ENCODE peak calls at places on chromosomes 6 and 20, in eight cellular contexts. O is NCI-H1092 treated with DMSO at 0.1 percent for 48 hours, N is epithelial cell of esophagus, A is endothelial cell of umbilical vein, F is T-cell, L is choroid plexus epithelial cell, Q is Daoy, B is anterior cingulate cortex. X is an unnamed sample.
A peak's percentile ranks its signal among the peaks of the same experiment; 100 is the strongest.

GRCh38 chr6:137920331-137920730 is 53.3 kb downstream of the TNFAIP3 start:
- DNase-seq in O (no peak), N (no peak), A (no peak), F (no peak), L (no peak), Q (no peak), B (no peak), X (no peak)

GRCh38 chr6:29627762-29628418 is 5.1 kb downstream of the GABBR1 start:
- DNase-seq in O (peak; percentile 31), N (peak; percentile 27), A (peak; percentile 80), F (peak; percentile 42), L (peak; percentile 92), Q (peak; percentile 88), B (peak; percentile 71), X (peak; percentile 53)

GRCh38 chr6:119449253-119450156 is 99.9 kb upstream of the MAN1A1 start:
- DNase-seq in O (no peak), N (no peak), A (no peak), F (no peak), L (no peak), Q (no peak), B (no peak), X (no peak)

GRCh38 chr20:59745716-59746115 is 141.4 kb downstream of the PHACTR3 start:
- DNase-seq in O (no peak), N (no peak), A (no peak), F (no peak), L (no peak), Q (no peak), B (no peak), X (no peak)

GRCh38 chr6:168527451-168528210 is 86.6 kb downstream of the SMOC2 start:
- DNase-seq in O (no peak), N (no peak), A (peak; percentile 86), F (no peak), L (peak; percentile 21), Q (peak; percentile 55), B (no peak), X (no peak)

GRCh38 chr6:43724354-43724753 is 36.8 kb upstream of the MRPS18A start:
- DNase-seq in O (no peak), N (no peak), A (no peak), F (no peak), L (no peak), Q (no peak), B (no peak), X (no peak)

GRCh38 chr20:12058201-12058600 is 140.5 kb downstream of the BTBD3 start:
- DNase-seq in O (no peak), N (no peak), A (no peak), F (no peak), L (no peak), Q (no peak), B (no peak), X (no peak)

GRCh38 chr6:33200234-33201146 is at the start of the genes RXRB and SLC39A7:
- DNase-seq in O (peak; percentile 93), N (peak; percentile 99), A (peak; percentile 100), F (peak; percentile 99), L (peak; percentile 100), Q (peak; percentile 100), B (peak; percentile 97), X (peak; percentile 99)

GRCh38 chr6:99425647-99426453 is 742 bp upstream of the PNISR start:
- DNase-seq in O (peak; percentile 92), N (peak; percentile 76), A (peak; percentile 83), F (peak; percentile 28), L (peak; percentile 87), Q (peak; percentile 88), B (peak; percentile 88), X (peak; percentile 67)

GRCh38 chr6:37877373-37878149 is 58.0 kb downstream of the ZFAND3 start:
- DNase-seq in O (no peak), N (no peak), A (no peak), F (no peak), L (peak; percentile 46), Q (no peak), B (no peak), X (no peak)

GRCh38 chr20:50034567-50035170 is 51.9 kb downstream of the SNAI1 start:
- DNase-seq in O (no peak), N (peak; percentile 62), A (peak; percentile 88), F (no peak), L (no peak), Q (peak; percentile 85), B (no peak), X (peak; percentile 40)

GRCh38 chr6:124755321-124755720 is 206.9 kb upstream of the RNF217 start:
- DNase-seq in O (no peak), N (no peak), A (no peak), F (no peak), L (no peak), Q (no peak), B (no peak), X (no peak)

GRCh38 chr6:151385177-151385576 is 6.2 kb downstream of the ZBTB2 start:
- DNase-seq in O (no peak), N (no peak), A (peak; percentile 53), F (no peak), L (no peak), Q (no peak), B (no peak), X (no peak)

GRCh38 chr6:7086488-7086887 is 21.3 kb upstream of the RREB1 start:
- DNase-seq in O (no peak), N (peak; percentile 7), A (peak; percentile 57), F (peak; percentile 13), L (peak; percentile 31), Q (peak; percentile 56), B (no peak), X (no peak)

GRCh38 chr6:79189760-79190159 is 44.7 kb downstream of the HMGN3 start:
- DNase-seq in O (no peak), N (no peak), A (no peak), F (no peak), L (no peak), Q (no peak), B (no peak), X (no peak)

GRCh38 chr6:122695188-122695587 is 84.3 kb upstream of the FABP7 start:
- DNase-seq in O (no peak), N (no peak), A (no peak), F (no peak), L (no peak), Q (no peak), B (no peak), X (no peak)

GRCh38 chr20:47379433-47380150 is 23.1 kb upstream of the ZMYND8 start:
- DNase-seq in O (no peak), N (no peak), A (no peak), F (no peak), L (peak; percentile 89), Q (peak; percentile 89), B (no peak), X (no peak)

GRCh38 chr6:136782021-136782770 is 10.1 kb downstream of the MAP3K5 start:
- DNase-seq in O (no peak), N (peak; percentile 84), A (peak; percentile 76), F (no peak), L (peak; percentile 80), Q (no peak), B (no peak), X (no peak)

GRCh38 chr6:165833355-165833754 is 170.3 kb upstream of the PDE10A start:
- DNase-seq in O (no peak), N (no peak), A (no peak), F (no peak), L (no peak), Q (no peak), B (no peak), X (no peak)

GRCh38 chr20:33437141-33437911 is 6.2 kb downstream of the SNTA1 start:
- DNase-seq in O (no peak), N (no peak), A (no peak), F (no peak), L (peak; percentile 90), Q (peak; percentile 31), B (peak; percentile 42), X (no peak)

GRCh38 chr20:56925696-56926101 is 296.6 kb downstream of the TFAP2C start:
- DNase-seq in O (no peak), N (no peak), A (no peak), F (no peak), L (peak; percentile 10), Q (no peak), B (no peak), X (peak; percentile 42)

GRCh38 chr20:39016496-39016895 is 54.4 kb downstream of the DHX35 start:
- DNase-seq in O (no peak), N (peak; percentile 85), A (no peak), F (no peak), L (no peak), Q (no peak), B (no peak), X (no peak)

GRCh38 chr6:7578949-7579348 is 11.0 kb upstream of the SNRNP48 start:
- DNase-seq in O (no peak), N (peak; percentile 23), A (no peak), F (no peak), L (no peak), Q (no peak), B (no peak), X (no peak)

GRCh38 chr20:60453847-60454246 is 495.6 kb downstream of the CDH26 start:
- DNase-seq in O (peak; percentile 41), N (no peak), A (no peak), F (no peak), L (no peak), Q (peak; percentile 5), B (no peak), X (no peak)

GRCh38 chr6:164086326-164086887 is 671.9 kb downstream of the QKI start:
- DNase-seq in O (no peak), N (no peak), A (no peak), F (no peak), L (no peak), Q (no peak), B (no peak), X (no peak)

GRCh38 chr6:117951783-117952182 is 44.7 kb downstream of the SLC35F1 start:
- DNase-seq in O (no peak), N (no peak), A (no peak), F (no peak), L (peak; percentile 1), Q (no peak), B (no peak), X (no peak)

GRCh38 chr20:41424546-41424945 is 57.9 kb upstream of the EMILIN3 start:
- DNase-seq in O (no peak), N (no peak), A (no peak), F (no peak), L (no peak), Q (no peak), B (no peak), X (no peak)

GRCh38 chr20:25352746-25353145 is 37.9 kb downstream of the ABHD12 start:
- DNase-seq in O (no peak), N (peak; percentile 57), A (no peak), F (no peak), L (no peak), Q (no peak), B (no peak), X (no peak)

GRCh38 chr6:12068899-12069557 is 56.9 kb downstream of the HIVEP1 start:
- DNase-seq in O (no peak), N (peak; percentile 73), A (peak; percentile 56), F (no peak), L (no peak), Q (no peak), B (no peak), X (no peak)

GRCh38 chr20:40160151-40160550 is 528.9 kb downstream of the MAFB start:
- DNase-seq in O (peak; percentile 55), N (peak; percentile 73), A (peak; percentile 75), F (no peak), L (peak; percentile 82), Q (peak; percentile 16), B (peak; percentile 19), X (peak; percentile 50)

GRCh38 chr6:21244897-21245470 is 348.6 kb upstream of the SOX4 start:
- DNase-seq in O (no peak), N (no peak), A (no peak), F (no peak), L (no peak), Q (no peak), B (no peak), X (no peak)

GRCh38 chr6:157092736-157093135 is 230.6 kb downstream of the TMEM242 start:
- DNase-seq in O (peak; percentile 50), N (no peak), A (peak; percentile 95), F (no peak), L (no peak), Q (peak; percentile 51), B (no peak), X (peak; percentile 88)

GRCh38 chr6:1461736-1462135 is 72.4 kb downstream of the FOXF2 start:
- DNase-seq in O (no peak), N (peak; percentile 16), A (no peak), F (no peak), L (no peak), Q (no peak), B (no peak), X (no peak)

GRCh38 chr6:24547243-24547642 is 52.5 kb downstream of the ALDH5A1 start:
- DNase-seq in O (no peak), N (peak; percentile 18), A (no peak), F (peak; percentile 17), L (peak; percentile 35), Q (peak; percentile 35), B (no peak), X (no peak)